ENCODE peak calls at places on chromosomes 6 and 20, in six cellular contexts. One of them, this sample, is unnamed.

GRCh38 chr6:105618247-105618646 is 215.4 kb upstream of the PREP start:
- DNase-seq in neuronal stem cell: no peak
- DNase-seq in HCEC 1CT: no peak
- DNase-seq in head of caudate nucleus: no peak
- DNase-seq in stimulated activated CD4-positive, alpha-beta T cell treated with anti-CD3 and anti-CD28 coated beads, Interleukin-4, amount 100 ng/mL, for 24 hours: no peak
- DNase-seq in mucosa of descending colon: no peak
- DNase-seq in this sample: no peak

GRCh38 chr6:135675026-135675425 is 176.5 kb upstream of the PDE7B start:
- DNase-seq in neuronal stem cell: no peak
- DNase-seq in HCEC 1CT: no peak
- DNase-seq in head of caudate nucleus: no peak
- DNase-seq in stimulated activated CD4-positive, alpha-beta T cell treated with anti-CD3 and anti-CD28 coated beads, Interleukin-4, amount 100 ng/mL, for 24 hours: no peak
- DNase-seq in mucosa of descending colon: no peak
- DNase-seq in this sample: no peak

GRCh38 chr6:35019831-35020230 is 121.3 kb downstream of the TCP11 start:
- DNase-seq in neuronal stem cell: no peak
- DNase-seq in HCEC 1CT: no peak
- DNase-seq in head of caudate nucleus: no peak
- DNase-seq in stimulated activated CD4-positive, alpha-beta T cell treated with anti-CD3 and anti-CD28 coated beads, Interleukin-4, amount 100 ng/mL, for 24 hours: no peak
- DNase-seq in mucosa of descending colon: no peak
- DNase-seq in this sample: no peak

GRCh38 chr6:15266423-15266996 is 20.6 kb downstream of the JARID2 start:
- DNase-seq in neuronal stem cell: no peak
- DNase-seq in HCEC 1CT: no peak
- DNase-seq in head of caudate nucleus: no peak
- DNase-seq in stimulated activated CD4-positive, alpha-beta T cell treated with anti-CD3 and anti-CD28 coated beads, Interleukin-4, amount 100 ng/mL, for 24 hours: no peak
- DNase-seq in mucosa of descending colon: no peak
- DNase-seq in this sample: no peak

GRCh38 chr6:167697316-167697715 is 129.4 kb upstream of the AFDN start:
- DNase-seq in neuronal stem cell: no peak
- DNase-seq in HCEC 1CT: no peak
- DNase-seq in head of caudate nucleus: no peak
- DNase-seq in stimulated activated CD4-positive, alpha-beta T cell treated with anti-CD3 and anti-CD28 coated beads, Interleukin-4, amount 100 ng/mL, for 24 hours: no peak
- DNase-seq in mucosa of descending colon: no peak
- DNase-seq in this sample: no peak

GRCh38 chr6:111503660-111504059 is 20.6 kb upstream of the REV3L start:
- DNase-seq in neuronal stem cell: no peak
- DNase-seq in HCEC 1CT: no peak
- DNase-seq in head of caudate nucleus: no peak
- DNase-seq in stimulated activated CD4-positive, alpha-beta T cell treated with anti-CD3 and anti-CD28 coated beads, Interleukin-4, amount 100 ng/mL, for 24 hours: no peak
- DNase-seq in mucosa of descending colon: no peak
- DNase-seq in this sample: no peak

GRCh38 chr6:136633355-136633754 is 83.1 kb upstream of the MAP7 start:
- DNase-seq in neuronal stem cell: no peak
- DNase-seq in HCEC 1CT: no peak
- DNase-seq in head of caudate nucleus: no peak
- DNase-seq in stimulated activated CD4-positive, alpha-beta T cell treated with anti-CD3 and anti-CD28 coated beads, Interleukin-4, amount 100 ng/mL, for 24 hours: no peak
- DNase-seq in mucosa of descending colon: no peak
- DNase-seq in this sample: no peak

GRCh38 chr6:73388800-73389512 is 5.7 kb upstream of the DDX43 start:
- DNase-seq in neuronal stem cell: peak
- DNase-seq in HCEC 1CT: peak
- DNase-seq in head of caudate nucleus: peak
- DNase-seq in stimulated activated CD4-positive, alpha-beta T cell treated with anti-CD3 and anti-CD28 coated beads, Interleukin-4, amount 100 ng/mL, for 24 hours: peak
- DNase-seq in mucosa of descending colon: peak
- DNase-seq in this sample: peak

GRCh38 chr6:162373192-162373591 is 354.4 kb downstream of the PRKN start:
- DNase-seq in neuronal stem cell: no peak
- DNase-seq in HCEC 1CT: no peak
- DNase-seq in head of caudate nucleus: no peak
- DNase-seq in stimulated activated CD4-positive, alpha-beta T cell treated with anti-CD3 and anti-CD28 coated beads, Interleukin-4, amount 100 ng/mL, for 24 hours: no peak
- DNase-seq in mucosa of descending colon: no peak
- DNase-seq in this sample: no peak

GRCh38 chr6:148508401-148509151 is 165.9 kb downstream of the SASH1 start:
- DNase-seq in neuronal stem cell: peak
- DNase-seq in HCEC 1CT: peak
- DNase-seq in head of caudate nucleus: no peak
- DNase-seq in stimulated activated CD4-positive, alpha-beta T cell treated with anti-CD3 and anti-CD28 coated beads, Interleukin-4, amount 100 ng/mL, for 24 hours: no peak
- DNase-seq in mucosa of descending colon: no peak
- DNase-seq in this sample: peak

GRCh38 chr6:133631421-133631820 is 257.5 kb upstream of the TCF21 start:
- DNase-seq in neuronal stem cell: no peak
- DNase-seq in HCEC 1CT: peak
- DNase-seq in head of caudate nucleus: no peak
- DNase-seq in stimulated activated CD4-positive, alpha-beta T cell treated with anti-CD3 and anti-CD28 coated beads, Interleukin-4, amount 100 ng/mL, for 24 hours: no peak
- DNase-seq in mucosa of descending colon: no peak
- DNase-seq in this sample: no peak

GRCh38 chr6:1127597-1128288 is 184.2 kb upstream of the FOXQ1 start:
- DNase-seq in neuronal stem cell: no peak
- DNase-seq in HCEC 1CT: no peak
- DNase-seq in head of caudate nucleus: no peak
- DNase-seq in stimulated activated CD4-positive, alpha-beta T cell treated with anti-CD3 and anti-CD28 coated beads, Interleukin-4, amount 100 ng/mL, for 24 hours: no peak
- DNase-seq in mucosa of descending colon: no peak
- DNase-seq in this sample: no peak

GRCh38 chr6:149264629-149265028 is 52.9 kb upstream of the TAB2 start:
- DNase-seq in neuronal stem cell: no peak
- DNase-seq in HCEC 1CT: no peak
- DNase-seq in head of caudate nucleus: no peak
- DNase-seq in stimulated activated CD4-positive, alpha-beta T cell treated with anti-CD3 and anti-CD28 coated beads, Interleukin-4, amount 100 ng/mL, for 24 hours: peak
- DNase-seq in mucosa of descending colon: no peak
- DNase-seq in this sample: peak

GRCh38 chr20:5848711-5849505 is 98.7 kb downstream of the SHLD1 start:
- DNase-seq in neuronal stem cell: no peak
- DNase-seq in HCEC 1CT: peak
- DNase-seq in head of caudate nucleus: no peak
- DNase-seq in stimulated activated CD4-positive, alpha-beta T cell treated with anti-CD3 and anti-CD28 coated beads, Interleukin-4, amount 100 ng/mL, for 24 hours: no peak
- DNase-seq in mucosa of descending colon: no peak
- DNase-seq in this sample: no peak

GRCh38 chr6:157186785-157187181 is 136.5 kb downstream of the TMEM242 start:
- DNase-seq in neuronal stem cell: no peak
- DNase-seq in HCEC 1CT: no peak
- DNase-seq in head of caudate nucleus: no peak
- DNase-seq in stimulated activated CD4-positive, alpha-beta T cell treated with anti-CD3 and anti-CD28 coated beads, Interleukin-4, amount 100 ng/mL, for 24 hours: no peak
- DNase-seq in mucosa of descending colon: no peak
- DNase-seq in this sample: no peak

GRCh38 chr6:16583151-16583762 is 178.0 kb downstream of the ATXN1 start:
- DNase-seq in neuronal stem cell: no peak
- DNase-seq in HCEC 1CT: no peak
- DNase-seq in head of caudate nucleus: peak
- DNase-seq in stimulated activated CD4-positive, alpha-beta T cell treated with anti-CD3 and anti-CD28 coated beads, Interleukin-4, amount 100 ng/mL, for 24 hours: no peak
- DNase-seq in mucosa of descending colon: no peak
- DNase-seq in this sample: no peak

GRCh38 chr6:48229849-48230248 is 118.9 kb upstream of the PTCHD4 start:
- DNase-seq in neuronal stem cell: no peak
- DNase-seq in HCEC 1CT: no peak
- DNase-seq in head of caudate nucleus: no peak
- DNase-seq in stimulated activated CD4-positive, alpha-beta T cell treated with anti-CD3 and anti-CD28 coated beads, Interleukin-4, amount 100 ng/mL, for 24 hours: no peak
- DNase-seq in mucosa of descending colon: no peak
- DNase-seq in this sample: no peak

GRCh38 chr6:4125933-4126864 is 9.2 kb downstream of the ECI2 start:
- DNase-seq in neuronal stem cell: no peak
- DNase-seq in HCEC 1CT: peak
- DNase-seq in head of caudate nucleus: no peak
- DNase-seq in stimulated activated CD4-positive, alpha-beta T cell treated with anti-CD3 and anti-CD28 coated beads, Interleukin-4, amount 100 ng/mL, for 24 hours: no peak
- DNase-seq in mucosa of descending colon: no peak
- DNase-seq in this sample: no peak

GRCh38 chr6:107386340-107386739 is 73.0 kb downstream of the PDSS2 start:
- DNase-seq in neuronal stem cell: no peak
- DNase-seq in HCEC 1CT: peak
- DNase-seq in head of caudate nucleus: no peak
- DNase-seq in stimulated activated CD4-positive, alpha-beta T cell treated with anti-CD3 and anti-CD28 coated beads, Interleukin-4, amount 100 ng/mL, for 24 hours: no peak
- DNase-seq in mucosa of descending colon: no peak
- DNase-seq in this sample: no peak

GRCh38 chr6:7998103-7998725 is 66.0 kb downstream of the BLOC1S5 start:
- DNase-seq in neuronal stem cell: no peak
- DNase-seq in HCEC 1CT: peak
- DNase-seq in head of caudate nucleus: no peak
- DNase-seq in stimulated activated CD4-positive, alpha-beta T cell treated with anti-CD3 and anti-CD28 coated beads, Interleukin-4, amount 100 ng/mL, for 24 hours: no peak
- DNase-seq in mucosa of descending colon: no peak
- DNase-seq in this sample: no peak

GRCh38 chr6:41200901-41201783 is at the start of gene TREML2:
- DNase-seq in neuronal stem cell: no peak
- DNase-seq in HCEC 1CT: no peak
- DNase-seq in head of caudate nucleus: no peak
- DNase-seq in stimulated activated CD4-positive, alpha-beta T cell treated with anti-CD3 and anti-CD28 coated beads, Interleukin-4, amount 100 ng/mL, for 24 hours: peak
- DNase-seq in mucosa of descending colon: peak
- DNase-seq in this sample: no peak

GRCh38 chr6:35561113-35561512 is 48.4 kb upstream of the TULP1 start:
- DNase-seq in neuronal stem cell: no peak
- DNase-seq in HCEC 1CT: no peak
- DNase-seq in head of caudate nucleus: no peak
- DNase-seq in stimulated activated CD4-positive, alpha-beta T cell treated with anti-CD3 and anti-CD28 coated beads, Interleukin-4, amount 100 ng/mL, for 24 hours: no peak
- DNase-seq in mucosa of descending colon: no peak
- DNase-seq in this sample: no peak

GRCh38 chr6:43627008-43627825 is 1.8 kb downstream of the GTPBP2 start:
- DNase-seq in neuronal stem cell: no peak
- DNase-seq in HCEC 1CT: peak
- DNase-seq in head of caudate nucleus: no peak
- DNase-seq in stimulated activated CD4-positive, alpha-beta T cell treated with anti-CD3 and anti-CD28 coated beads, Interleukin-4, amount 100 ng/mL, for 24 hours: no peak
- DNase-seq in mucosa of descending colon: no peak
- DNase-seq in this sample: peak

GRCh38 chr6:106572875-106573575 is 56.3 kb downstream of the RTN4IP1 start:
- DNase-seq in neuronal stem cell: no peak
- DNase-seq in HCEC 1CT: no peak
- DNase-seq in head of caudate nucleus: no peak
- DNase-seq in stimulated activated CD4-positive, alpha-beta T cell treated with anti-CD3 and anti-CD28 coated beads, Interleukin-4, amount 100 ng/mL, for 24 hours: no peak
- DNase-seq in mucosa of descending colon: no peak
- DNase-seq in this sample: no peak